ENCODE peak calls at places on chromosomes 12 and 14, in four cellular contexts. Y is activated T-cell treated with anti-CD3 and anti-CD28 coated beads, Interleukin-2, amount 50 U/mL, for 24 hours; N is effector memory CD8-positive, alpha-beta T cell; S is GM12891. T is an unnamed sample.
A peak's percentile ranks its signal among the peaks of the same experiment; 100 is the strongest.

GRCh38 chr14:80358112-80358511 is 146.8 kb upstream of the DIO2 start:
- DNase-seq in S (no peak), Y (no peak), N (no peak), T (no peak)

GRCh38 chr12:84986586-84986985 is 49.5 kb downstream of the TSPAN19 start:
- DNase-seq in S (no peak), N (no peak), Y (no peak), T (no peak)

GRCh38 chr14:94557327-94557726 is 3.9 kb upstream of the SERPINA4 start:
- DNase-seq in N (no peak), S (no peak), Y (no peak), T (no peak)

GRCh38 chr12:57809425-57809824 is 9.1 kb downstream of the AVIL start:
- DNase-seq in N (no peak), Y (no peak), S (no peak), T (no peak)

GRCh38 chr12:60262378-60262777 is 666.5 kb downstream of the SLC16A7 start:
- DNase-seq in N (no peak), Y (no peak), S (no peak), T (no peak)

GRCh38 chr12:108586306-108586705 is 11.6 kb downstream of the TMEM119 start:
- DNase-seq in S (no peak), Y (no peak), N (no peak), T (no peak)

GRCh38 chr12:114669501-114670256 is 14.3 kb downstream of the TBX3 start:
- DNase-seq in Y (no peak), S (no peak), N (no peak), T (no peak)

GRCh38 chr12:58916891-58917570 is 3.3 kb downstream of the LRIG3 start:
- DNase-seq in N (no peak), S (no peak), Y (no peak), T (no peak)

GRCh38 chr14:79510659-79511058 is 700.6 kb downstream of the DIO2 start:
- DNase-seq in N (no peak), S (no peak), Y (no peak), T (no peak)

GRCh38 chr14:101132051-101132541 is 228.6 kb upstream of the RTL1 start:
- DNase-seq in S (no peak), N (no peak), Y (no peak), T (no peak)

GRCh38 chr12:120388711-120389431 is 19.9 kb upstream of the MSI1 start:
- DNase-seq in N (no peak), Y (no peak), S (no peak), T (no peak)

GRCh38 chr14:74965770-74966153 is 10.4 kb upstream of the PGF start:
- DNase-seq in Y (no peak), N (no peak), S (no peak), T (peak; percentile 61)

GRCh38 chr12:50241178-50241577 is 42.1 kb downstream of the LIMA1 start:
- DNase-seq in N (no peak), S (no peak), Y (no peak), T (no peak)

GRCh38 chr14:68476212-68476964 is 316.5 kb downstream of the ZFP36L1 start:
- DNase-seq in N (no peak), Y (no peak), S (no peak), T (peak; percentile 83)

GRCh38 chr12:110531741-110532333 is 29.7 kb downstream of the RAD9B start:
- DNase-seq in S (no peak), Y (no peak), N (no peak), T (no peak)